ENCODE peak calls at places on chromosomes 11 and 22, in four cellular contexts. One of them, this sample, is unnamed.

GRCh38 chr11:70111269-70112016 is 33.3 kb downstream of the ANO1 start:
- DNase-seq in pancreas: peak
- DNase-seq in cardiac muscle cell: peak
- DNase-seq in lung: no peak
- DNase-seq in this sample: no peak

GRCh38 chr11:126281245-126281644 is 1.6 kb upstream of the TIRAP start:
- DNase-seq in pancreas: no peak
- DNase-seq in cardiac muscle cell: peak
- DNase-seq in lung: peak
- DNase-seq in this sample: no peak

GRCh38 chr11:15150507-15150906 is 35.8 kb downstream of the INSC start:
- DNase-seq in pancreas: no peak
- DNase-seq in cardiac muscle cell: no peak
- DNase-seq in lung: no peak
- DNase-seq in this sample: no peak

GRCh38 chr11:77063861-77064260 is 2.9 kb upstream of the CAPN5 start:
- DNase-seq in pancreas: no peak
- DNase-seq in cardiac muscle cell: no peak
- DNase-seq in lung: no peak
- DNase-seq in this sample: no peak

GRCh38 chr11:62543680-62544444 is 2.7 kb downstream of the AHNAK start:
- DNase-seq in pancreas: peak
- DNase-seq in cardiac muscle cell: no peak
- DNase-seq in lung: no peak
- DNase-seq in this sample: no peak

GRCh38 chr11:72573380-72573949 is 100.8 kb downstream of the PDE2A start:
- DNase-seq in pancreas: no peak
- DNase-seq in cardiac muscle cell: peak
- DNase-seq in lung: no peak
- DNase-seq in this sample: no peak

GRCh38 chr11:20611892-20612291 is 12.5 kb downstream of the SLC6A5 start:
- DNase-seq in pancreas: no peak
- DNase-seq in cardiac muscle cell: no peak
- DNase-seq in lung: no peak
- DNase-seq in this sample: no peak

GRCh38 chr11:123188508-123189165 is 6.4 kb downstream of the CLMP start:
- DNase-seq in pancreas: no peak
- DNase-seq in cardiac muscle cell: no peak
- DNase-seq in lung: no peak
- DNase-seq in this sample: no peak

GRCh38 chr11:11389238-11389637 is 36.2 kb upstream of the CSNK2A3 start:
- DNase-seq in pancreas: no peak
- DNase-seq in cardiac muscle cell: no peak
- DNase-seq in lung: no peak
- DNase-seq in this sample: no peak

DNA sequence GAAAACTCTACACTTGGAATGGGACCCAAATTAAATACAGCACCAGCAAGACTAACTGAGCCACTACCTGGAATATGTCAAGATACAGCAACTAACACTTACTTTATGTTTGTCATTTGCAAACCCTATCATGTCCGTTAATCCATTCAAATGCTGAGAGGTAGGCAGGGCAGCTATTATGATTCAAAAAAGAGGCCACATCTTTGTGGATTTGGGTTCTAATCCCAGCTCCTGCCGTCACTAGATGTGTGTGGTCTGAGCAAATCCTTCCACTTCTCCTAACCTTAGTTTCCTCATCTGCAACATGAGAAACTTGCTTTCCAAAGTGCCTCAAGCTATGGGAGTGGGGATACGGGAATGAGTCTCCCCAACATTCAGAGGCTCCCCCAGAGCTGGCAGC is 24.2 kb downstream of the FLI1 start:
- DNase-seq in pancreas: no peak
- DNase-seq in cardiac muscle cell: no peak
- DNase-seq in lung: no peak
- DNase-seq in this sample: no peak
- H3K27ac ChIP-seq in pancreas: peak
- H3K27ac ChIP-seq in cardiac muscle cell: no peak
- H3K27ac ChIP-seq in lung: no peak
- H3K27ac ChIP-seq in this sample: peak

GRCh38 chr11:83195176-83195531 is 1.6 kb downstream of the ANKRD42 start:
- DNase-seq in pancreas: no peak
- DNase-seq in cardiac muscle cell: no peak
- DNase-seq in lung: no peak
- DNase-seq in this sample: no peak
- H3K4me3 ChIP-seq in pancreas: peak
- H3K4me3 ChIP-seq in cardiac muscle cell: peak
- H3K4me3 ChIP-seq in lung: no peak
- H3K4me3 ChIP-seq in this sample: peak

GRCh38 chr22:32644252-32645100 is 157.0 kb upstream of the TIMP3 start:
- DNase-seq in pancreas: no peak
- DNase-seq in cardiac muscle cell: no peak
- DNase-seq in lung: peak
- DNase-seq in this sample: no peak
- TF ChIP-seq CTCF in pancreas: no peak
- TF ChIP-seq CTCF in cardiac muscle cell: no peak
- TF ChIP-seq CTCF in lung: no peak
- TF ChIP-seq CTCF in this sample: no peak

GRCh38 chr11:16816358-16817270 is 78.2 kb downstream of the C11orf58 start:
- DNase-seq in pancreas: peak
- DNase-seq in cardiac muscle cell: no peak
- DNase-seq in lung: no peak
- DNase-seq in this sample: no peak

GRCh38 chr11:16814410-16815046 is 76.1 kb downstream of the C11orf58 start:
- DNase-seq in pancreas: no peak
- DNase-seq in cardiac muscle cell: no peak
- DNase-seq in lung: no peak
- DNase-seq in this sample: no peak

GRCh38 chr11:16817321-16817720 is 78.9 kb downstream of the C11orf58 start:
- DNase-seq in pancreas: no peak
- DNase-seq in cardiac muscle cell: no peak
- DNase-seq in lung: no peak
- DNase-seq in this sample: no peak

GRCh38 chr11:16813141-16813540 is 74.7 kb downstream of the C11orf58 start:
- DNase-seq in pancreas: no peak
- DNase-seq in cardiac muscle cell: no peak
- DNase-seq in lung: no peak
- DNase-seq in this sample: no peak

DNA sequence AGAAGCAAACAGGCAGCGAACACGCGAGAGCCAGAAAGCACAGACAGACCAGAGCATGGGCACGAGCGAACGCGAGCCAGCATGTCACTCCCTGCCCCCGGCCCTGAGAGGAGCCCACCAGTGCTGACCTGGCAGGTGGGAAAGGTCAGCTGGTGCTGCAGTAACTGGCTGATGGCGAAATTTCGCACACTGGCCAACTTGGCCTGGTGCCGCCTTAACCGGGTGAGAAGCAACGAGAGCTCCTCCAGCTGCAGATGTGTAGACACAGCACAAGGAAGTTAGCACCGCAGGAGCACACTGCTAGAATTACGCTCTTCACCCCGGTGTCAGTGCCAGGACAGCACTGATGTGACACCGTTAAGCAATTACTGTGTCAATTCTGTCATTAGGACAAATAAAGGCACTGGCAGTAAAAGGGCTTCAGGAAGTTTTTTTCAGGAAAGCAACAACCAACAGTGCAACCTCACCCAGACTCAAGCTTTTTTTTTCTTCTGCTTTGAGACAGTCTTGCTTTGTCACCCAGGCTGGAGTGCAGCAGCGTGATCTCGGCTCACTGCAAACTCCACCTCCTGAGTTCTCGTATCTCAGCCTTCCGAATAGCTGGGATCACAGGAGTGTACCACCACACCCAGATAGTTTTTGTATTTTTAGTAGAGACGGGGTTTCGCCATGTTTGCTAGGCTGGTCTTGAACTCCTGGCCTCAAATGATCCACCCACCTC is 76.8 kb downstream of the C11orf58 start:
- DNase-seq in pancreas: peak
- DNase-seq in cardiac muscle cell: no peak
- DNase-seq in lung: peak
- DNase-seq in this sample: no peak
- H3K27ac ChIP-seq in pancreas: peak
- H3K27ac ChIP-seq in cardiac muscle cell: no peak
- H3K27ac ChIP-seq in lung: no peak
- H3K27ac ChIP-seq in this sample: peak

DNA sequence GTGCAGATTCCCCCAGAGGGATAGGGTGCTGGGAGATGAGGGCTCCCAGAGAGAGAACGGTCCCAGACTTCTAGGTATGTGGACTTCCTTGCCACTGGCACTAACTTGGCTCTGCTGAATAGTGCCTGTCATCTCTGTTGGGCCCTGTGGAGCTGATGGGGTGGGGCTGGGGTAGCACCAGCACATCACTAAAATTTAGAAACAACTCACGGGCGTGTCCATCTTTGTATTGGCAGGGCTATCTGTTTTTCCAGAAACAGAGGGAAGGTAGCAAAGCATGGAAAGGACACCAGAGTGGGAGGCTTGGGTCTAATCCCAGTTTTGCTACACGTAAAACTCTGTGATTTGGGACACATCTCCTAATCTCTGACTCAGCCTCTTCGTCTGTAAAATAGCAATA is 25.8 kb downstream of the SWAP70 start:
- DNase-seq in pancreas: no peak
- DNase-seq in cardiac muscle cell: no peak
- DNase-seq in lung: no peak
- DNase-seq in this sample: no peak
- H3K4me3 ChIP-seq in pancreas: no peak
- H3K4me3 ChIP-seq in cardiac muscle cell: no peak
- H3K4me3 ChIP-seq in lung: no peak
- H3K4me3 ChIP-seq in this sample: no peak

GRCh38 chr11:113802621-113803020 is 23.0 kb downstream of the CLDN25 start:
- DNase-seq in pancreas: no peak
- DNase-seq in cardiac muscle cell: no peak
- DNase-seq in lung: no peak
- DNase-seq in this sample: no peak
- TF ChIP-seq CTCF in pancreas: no peak
- TF ChIP-seq CTCF in cardiac muscle cell: no peak
- TF ChIP-seq CTCF in lung: no peak
- TF ChIP-seq CTCF in this sample: no peak

GRCh38 chr11:128581908-128582307 is 5.5 kb downstream of the ETS1 start:
- DNase-seq in pancreas: no peak
- DNase-seq in cardiac muscle cell: no peak
- DNase-seq in lung: no peak
- DNase-seq in this sample: no peak
- H3K27ac ChIP-seq in pancreas: no peak
- H3K27ac ChIP-seq in cardiac muscle cell: no peak
- H3K27ac ChIP-seq in lung: no peak
- H3K27ac ChIP-seq in this sample: no peak

DNA sequence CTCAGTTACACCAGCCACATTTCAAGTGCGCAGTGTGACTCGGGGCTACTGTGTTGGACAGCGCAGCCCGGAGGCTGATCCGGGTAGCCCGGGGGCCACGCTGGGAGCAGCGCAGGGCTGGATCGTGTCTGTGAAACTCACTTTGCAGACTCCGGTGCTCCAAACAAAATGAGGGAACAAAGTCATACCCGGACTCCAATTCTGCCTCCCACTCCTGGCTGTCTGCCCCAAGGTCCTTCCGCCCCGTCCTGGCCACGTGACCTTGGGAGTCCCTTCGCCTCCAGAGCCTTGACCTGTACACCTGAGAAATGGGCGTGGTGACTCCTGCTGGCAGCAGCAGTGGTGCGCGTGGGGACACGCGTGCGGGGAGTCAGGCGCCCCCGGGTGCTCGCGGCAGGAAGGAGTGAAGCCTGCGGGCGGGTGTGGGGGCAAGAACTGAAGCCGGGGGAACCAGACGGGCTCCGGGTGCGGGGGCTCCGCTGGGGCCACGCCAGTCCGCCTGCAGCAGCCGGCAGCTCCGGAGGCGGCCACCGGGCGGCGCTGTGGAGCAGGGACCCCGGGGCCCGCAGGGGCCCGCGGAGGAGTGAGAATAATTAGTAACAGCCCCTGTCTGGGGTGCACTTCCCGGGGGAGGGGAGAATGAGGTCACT is 42.4 kb downstream of the KCNJ4 start:
- DNase-seq in pancreas: peak
- DNase-seq in cardiac muscle cell: no peak
- DNase-seq in lung: peak
- DNase-seq in this sample: no peak
- H3K4me3 ChIP-seq in pancreas: peak
- H3K4me3 ChIP-seq in cardiac muscle cell: no peak
- H3K4me3 ChIP-seq in lung: no peak
- H3K4me3 ChIP-seq in this sample: peak

GRCh38 chr11:57779275-57779674 is 17.7 kb downstream of the CTNND1 start:
- DNase-seq in pancreas: no peak
- DNase-seq in cardiac muscle cell: peak
- DNase-seq in lung: no peak
- DNase-seq in this sample: no peak
- TF ChIP-seq CTCF in pancreas: no peak
- TF ChIP-seq CTCF in cardiac muscle cell: no peak
- TF ChIP-seq CTCF in lung: no peak
- TF ChIP-seq CTCF in this sample: no peak

This sample was measured in esophagus squamous epithelium.